ENCODE peak calls at places on chromosomes 4 and X, in six cellular contexts. W, J, V, R, F and X are unnamed samples.

GRCh38 chr4:150960818-150961217 is 54.3 kb downstream of the LRBA start:
- DNase-seq in W (peak), J (peak), V (no peak), R (no peak), F (no peak), X (no peak)

GRCh38 chr4:43277003-43277402 is 384.5 kb downstream of the GRXCR1 start:
- DNase-seq in W (no peak), J (no peak), V (no peak), R (no peak), F (no peak), X (no peak)

GRCh38 chr4:73446336-73446938 is 10.4 kb downstream of the AFP start:
- DNase-seq in W (peak), J (no peak), V (no peak), R (no peak), F (no peak), X (peak)

GRCh38 chr4:55125087-55125721 is at the start of gene KDR:
- DNase-seq in W (peak), J (peak), V (no peak), R (no peak), F (no peak), X (no peak)

GRCh38 chrX:118259213-118259612 is 86.7 kb upstream of the WDR44 start:
- DNase-seq in W (no peak), J (no peak), V (no peak), R (no peak), F (no peak), X (no peak)

GRCh38 chrX:50988649-50989048 is 78.1 kb downstream of the BMP15 start:
- DNase-seq in W (peak), J (peak), V (no peak), R (no peak), F (no peak), X (no peak)

GRCh38 chrX:136711147-136711546 is 63.2 kb downstream of the CD40LG start:
- DNase-seq in W (peak), J (peak), V (peak), R (no peak), F (no peak), X (no peak)

GRCh38 chr4:55675196-55675793 is 39.2 kb upstream of the NMU start:
- DNase-seq in W (no peak), J (no peak), V (no peak), R (no peak), F (no peak), X (no peak)

GRCh38 chr4:182645511-182645910 is 271.7 kb downstream of the DCTD start:
- DNase-seq in W (no peak), J (no peak), V (no peak), R (no peak), F (no peak), X (no peak)

GRCh38 chr4:115803825-115804224 is 690.4 kb upstream of the NDST4 start:
- DNase-seq in W (no peak), J (no peak), V (no peak), R (no peak), F (no peak), X (no peak)

GRCh38 chr4:114136067-114136466 is 156.6 kb upstream of the ARSJ start:
- DNase-seq in W (no peak), J (no peak), V (no peak), R (no peak), F (no peak), X (no peak)

GRCh38 chr4:76198411-76199237 is 15.0 kb downstream of the SCARB2 start:
- DNase-seq in W (no peak), J (peak), V (peak), R (no peak), F (peak), X (peak)

GRCh38 chr4:3232001-3232400 is 17.0 kb upstream of the MSANTD1 start:
- DNase-seq in W (no peak), J (no peak), V (no peak), R (no peak), F (no peak), X (no peak)

GRCh38 chrX:76433219-76433618 is 5.7 kb downstream of the MAGEE1 start:
- DNase-seq in W (no peak), J (no peak), V (no peak), R (no peak), F (no peak), X (no peak)

GRCh38 chrX:40539214-40540142 is 41.3 kb upstream of the ATP6AP2 start:
- DNase-seq in W (peak), J (peak), V (peak), R (no peak), F (peak), X (peak)

GRCh38 chr4:108140328-108140727 is 28.4 kb downstream of the LEF1 start:
- DNase-seq in W (no peak), J (no peak), V (no peak), R (no peak), F (peak), X (no peak)

GRCh38 chrX:14489437-14489836 is 39.9 kb upstream of the GLRA2 start:
- DNase-seq in W (no peak), J (no peak), V (no peak), R (no peak), F (no peak), X (no peak)

GRCh38 chr4:84496356-84497219 is 2.5 kb downstream of the NKX6-1 start:
- DNase-seq in W (peak), J (no peak), V (no peak), R (no peak), F (no peak), X (no peak)

GRCh38 chr4:166657261-166657660 is 577.0 kb downstream of the SPOCK3 start:
- DNase-seq in W (no peak), J (no peak), V (no peak), R (no peak), F (no peak), X (no peak)

GRCh38 chr4:135515295-135515694 is 1313.7 kb upstream of the PABPC4L start:
- DNase-seq in W (no peak), J (no peak), V (no peak), R (no peak), F (no peak), X (no peak)

GRCh38 chrX:27884654-27885053 is 76.9 kb downstream of the MAGEB10 start:
- DNase-seq in W (no peak), J (no peak), V (no peak), R (no peak), F (no peak), X (no peak)

GRCh38 chr4:15003891-15004700 is 1.8 kb downstream of the CPEB2 start:
- DNase-seq in W (peak), J (peak), V (peak), R (no peak), F (peak), X (peak)

GRCh38 chr4:85741421-85741820 is 266.5 kb downstream of the ARHGAP24 start:
- DNase-seq in W (no peak), J (no peak), V (no peak), R (no peak), F (no peak), X (no peak)

GRCh38 chr4:18695733-18696527 is 674.4 kb upstream of the LCORL start:
- DNase-seq in W (no peak), J (no peak), V (no peak), R (no peak), F (no peak), X (peak)

GRCh38 chr4:169724251-169724650 is 33.5 kb downstream of the HPF1 start:
- DNase-seq in W (no peak), J (no peak), V (no peak), R (no peak), F (no peak), X (no peak)

GRCh38 chr4:102601586-102602227 is 100.5 kb downstream of the NFKB1 start:
- DNase-seq in W (no peak), J (no peak), V (no peak), R (no peak), F (no peak), X (no peak)

DNA sequence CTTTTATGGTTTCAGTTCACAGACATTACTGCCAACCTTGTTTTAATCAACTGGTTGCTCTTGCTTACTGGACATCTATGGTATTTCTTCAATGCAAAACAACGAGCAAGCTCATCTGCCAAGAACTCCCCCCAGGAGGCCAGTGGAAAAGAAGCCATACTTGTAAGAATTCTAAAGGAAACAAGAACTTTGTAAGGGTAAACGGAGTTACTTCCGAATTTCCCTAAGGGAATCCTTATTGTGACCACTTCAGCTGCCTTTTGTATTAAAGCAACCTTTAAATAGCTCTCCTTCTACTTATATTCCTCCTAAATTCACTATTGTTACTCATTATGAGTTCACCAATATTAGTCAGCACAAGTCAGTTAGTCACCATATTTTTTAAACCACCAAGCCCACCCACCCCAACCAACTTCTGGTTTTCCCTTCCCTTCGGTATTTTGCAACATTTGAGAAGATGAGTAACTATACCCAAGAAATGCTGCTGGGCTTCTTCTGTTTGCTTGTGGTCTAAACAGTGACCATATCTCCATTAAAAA is 602.8 kb upstream of the DIPK2B start:
- DNase-seq in W (no peak), J (no peak), V (no peak), R (no peak), F (no peak), X (no peak)
- H3K4me3 ChIP-seq in W (no peak), J (no peak), V (no peak), R (no peak), F (no peak), X (no peak)

DNA sequence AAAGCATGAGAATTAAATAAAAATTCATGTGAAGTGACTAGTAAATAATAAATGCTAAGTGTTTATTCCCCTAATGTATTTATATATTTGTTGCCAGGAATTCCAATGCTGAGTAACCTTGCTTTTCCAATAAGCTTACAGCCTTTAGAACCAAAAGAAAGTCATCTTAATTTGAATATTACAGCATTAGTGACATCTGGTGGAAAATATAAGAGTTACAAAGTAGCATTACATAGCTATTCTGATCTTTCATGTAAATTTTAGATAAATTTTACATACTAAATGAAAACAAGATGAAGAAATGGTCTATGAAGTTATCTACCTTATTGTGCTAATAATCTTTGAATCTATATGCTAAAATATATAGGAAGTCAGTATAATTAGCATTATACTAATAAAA is 10.4 kb downstream of the MAD2L1 start:
- DNase-seq in W (no peak), J (no peak), V (no peak), R (no peak), F (no peak), X (no peak)
- H3K4me3 ChIP-seq in W (no peak), J (no peak), V (no peak), R (no peak), F (no peak), X (no peak)

GRCh38 chrX:23825675-23826074 is 42.7 kb downstream of the SAT1 start:
- DNase-seq in W (no peak), J (no peak), V (no peak), R (no peak), F (no peak), X (no peak)

GRCh38 chrX:23832750-23833149 is 49.8 kb downstream of the SAT1 start:
- DNase-seq in W (no peak), J (no peak), V (no peak), R (no peak), F (no peak), X (no peak)

GRCh38 chrX:23826653-23827052 is 43.7 kb downstream of the SAT1 start:
- DNase-seq in W (no peak), J (no peak), V (no peak), R (no peak), F (no peak), X (no peak)

GRCh38 chrX:23826216-23826615 is 43.2 kb downstream of the SAT1 start:
- DNase-seq in W (no peak), J (no peak), V (no peak), R (no peak), F (no peak), X (no peak)

DNA sequence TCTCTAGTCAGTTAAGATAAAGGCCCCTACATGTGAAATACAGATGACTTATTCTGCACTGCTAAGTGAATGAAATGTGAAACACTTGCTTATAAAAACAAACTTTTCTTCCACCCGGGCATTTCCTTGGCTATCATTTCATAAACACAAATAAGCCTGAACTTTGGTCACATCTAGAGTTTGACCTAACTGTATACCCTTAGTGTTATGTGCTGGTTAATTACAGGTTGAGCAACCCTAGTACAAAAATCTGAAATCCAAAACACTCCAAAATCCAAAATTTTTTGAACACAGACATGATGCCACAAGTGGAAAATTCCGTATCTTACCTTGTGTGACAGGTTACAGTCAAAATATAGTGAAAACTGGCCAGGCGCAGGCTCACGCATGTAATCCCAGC is 45.9 kb downstream of the SAT1 start:
- DNase-seq in W (no peak), J (no peak), V (no peak), R (no peak), F (no peak), X (no peak)
- H3K4me3 ChIP-seq in W (no peak), J (no peak), V (no peak), R (no peak), F (no peak), X (no peak)

DNA sequence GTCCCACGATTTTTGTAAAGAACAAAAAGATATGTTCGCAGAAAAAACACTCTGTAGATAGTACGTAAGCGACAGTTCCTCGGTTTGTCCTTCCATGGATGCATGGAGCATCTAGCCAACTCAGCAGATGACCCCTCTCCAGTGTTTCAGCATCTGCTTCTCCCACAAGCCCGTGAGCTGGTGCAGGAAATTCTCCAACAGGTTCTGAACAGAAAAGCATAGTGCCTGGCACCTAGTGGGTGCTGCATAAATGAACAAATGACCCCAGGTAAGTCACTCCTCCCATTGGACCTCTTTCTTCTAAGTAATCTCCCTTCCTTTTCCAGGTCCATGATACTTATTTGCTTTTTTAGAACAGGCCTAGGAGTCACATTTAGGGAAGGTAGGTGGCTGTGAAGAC is 966 bp upstream of the KIAA0232 start:
- DNase-seq in W (no peak), J (no peak), V (no peak), R (no peak), F (peak), X (no peak)
- H3K4me3 ChIP-seq in W (peak), J (peak), V (peak), R (peak), F (peak), X (peak)

GRCh38 chrX:129982300-129983246 is at the start of gene BCORL1:
- DNase-seq in W (peak), J (peak), V (peak), R (peak), F (peak), X (peak)
- H3K4me3 ChIP-seq in W (peak), J (no peak), V (no peak), R (no peak), F (peak), X (peak)